ENCODE peak calls at places on chromosome 7, in five cellular contexts. J is GM12878, M is HepG2, O is IMR-90, L is K562. Q is an unnamed sample.

GRCh38 chr7:12623885-12624498 is 53.5 kb downstream of the SCIN start:
- DNase-seq in J (no peak), M (no peak), O (peak), L (peak), Q (peak)

GRCh38 chr7:46784746-46785145 is 797.2 kb downstream of the TNS3 start:
- DNase-seq in J (no peak), M (no peak), O (peak), L (no peak), Q (peak)

GRCh38 chr7:82633592-82633991 is 190.0 kb upstream of the CACNA2D1 start:
- DNase-seq in L (no peak), M (no peak), O (no peak), J (no peak), Q (no peak)

GRCh38 chr7:2520131-2520807 is 695 bp downstream of the LFNG start:
- DNase-seq in L (peak), J (no peak), M (no peak), O (no peak), Q (peak)

GRCh38 chr7:100632951-100633717 is 8.2 kb downstream of the TFR2 start:
- DNase-seq in J (no peak), M (no peak), O (peak), L (peak), Q (peak)

GRCh38 chr7:43612128-43612527 is 29.2 kb downstream of the STK17A start:
- DNase-seq in L (no peak), J (no peak), O (peak), M (no peak), Q (no peak)

GRCh38 chr7:158695726-158696452 is 8.7 kb downstream of the NCAPG2 start:
- DNase-seq in O (peak), M (peak), L (no peak), J (peak), Q (peak)

GRCh38 chr7:27189560-27190283 is 4.7 kb upstream of the HOXA11 start:
- DNase-seq in O (no peak), M (no peak), L (no peak), J (no peak), Q (no peak)

GRCh38 chr7:156091515-156092080 is 279.3 kb upstream of the SHH start:
- DNase-seq in M (no peak), L (no peak), J (no peak), O (no peak), Q (no peak)

GRCh38 chr7:139698879-139699278 is 78.9 kb downstream of the HIPK2 start:
- DNase-seq in M (no peak), O (no peak), J (no peak), L (no peak), Q (no peak)

GRCh38 chr7:115297651-115298050 is 375.8 kb downstream of the MDFIC start:
- DNase-seq in L (no peak), O (peak), M (no peak), J (no peak), Q (peak)

GRCh38 chr7:115293628-115294236 is 371.8 kb downstream of the MDFIC start:
- DNase-seq in L (no peak), J (no peak), O (peak), M (no peak), Q (no peak)

GRCh38 chr7:115300228-115300870 is 378.5 kb downstream of the MDFIC start:
- DNase-seq in J (no peak), M (no peak), O (peak), L (no peak), Q (peak)

DNA sequence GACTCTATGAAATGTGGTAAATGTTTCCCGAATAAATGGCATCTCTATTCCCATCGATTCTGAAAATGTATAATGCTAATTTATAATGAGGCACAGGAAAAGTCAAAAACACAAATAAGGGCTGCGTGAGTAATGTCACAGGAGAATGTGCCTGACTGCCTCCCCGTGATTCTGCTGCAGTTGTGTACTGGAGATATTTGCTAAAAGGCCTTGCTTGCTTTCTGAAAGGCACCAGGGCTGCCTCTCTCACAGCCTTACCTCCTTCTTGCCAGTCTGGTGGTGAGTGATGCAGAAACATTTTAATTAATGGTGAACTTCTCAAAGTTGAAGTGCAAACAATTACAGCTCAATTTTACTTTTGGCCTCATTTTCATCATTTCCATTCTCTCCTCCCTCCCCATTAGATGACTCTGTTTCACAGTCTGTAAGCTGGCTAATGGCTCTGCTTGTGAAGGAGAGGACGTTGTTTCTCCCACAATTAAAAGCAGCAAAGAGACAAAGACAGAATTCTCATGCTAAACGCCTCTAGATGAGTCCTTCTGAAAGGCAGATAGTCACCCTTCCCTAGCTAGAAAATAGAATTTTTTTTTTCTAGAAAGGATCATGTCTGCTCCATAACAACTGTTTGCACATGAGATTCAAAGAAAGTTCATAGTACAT is 377.6 kb downstream of the MDFIC start:
- DNase-seq in J (no peak), L (no peak), O (no peak), M (no peak), Q (no peak)
- H3K27ac ChIP-seq in J (no peak), L (no peak), O (peak), M (no peak), Q (no peak)

GRCh38 chr7:1225462-1226154 is 7.1 kb upstream of the UNCX start:
- DNase-seq in L (peak), O (no peak), M (no peak), J (no peak), Q (peak)
- TF ChIP-seq BHLHE40 in L (no peak), O (no peak), M (no peak), J (no peak), Q (no peak)

DNA sequence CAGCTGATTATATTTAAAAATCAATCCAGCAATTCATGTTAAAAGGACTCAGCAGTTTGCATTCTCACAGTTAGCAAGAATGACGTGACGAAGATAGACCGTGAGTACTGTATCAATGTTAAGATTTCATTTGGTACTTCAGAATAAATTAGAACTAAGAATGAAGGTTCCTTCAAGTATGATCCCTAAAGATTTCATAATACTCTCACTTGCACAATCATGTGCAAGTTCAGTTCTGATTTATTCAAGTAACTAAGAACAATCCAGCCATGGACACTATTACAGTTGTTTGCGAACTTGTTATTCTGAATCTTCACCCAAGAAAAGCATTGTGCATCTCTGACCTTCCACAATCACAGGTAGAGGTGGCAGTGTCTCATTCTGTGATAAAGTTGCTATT is 7.7 kb downstream of the RHEB start:
- DNase-seq in J (no peak), O (peak), M (no peak), L (no peak), Q (no peak)
- H3K27ac ChIP-seq in J (no peak), O (no peak), M (no peak), L (no peak), Q (no peak)

GRCh38 chr7:601573-602340 is 82.1 kb upstream of the PDGFA start:
- DNase-seq in J (peak), L (no peak), O (peak), M (no peak), Q (no peak)
- TF ChIP-seq BHLHE40 in J (peak), L (no peak), O (peak), M (no peak), Q (no peak)

GRCh38 chr7:13849528-13849892 is 140.0 kb downstream of the ETV1 start:
- DNase-seq in J (no peak), M (no peak), L (no peak), O (no peak), Q (no peak)
- H3K27ac ChIP-seq in J (no peak), M (no peak), L (peak), O (peak), Q (no peak)

GRCh38 chr7:105837765-105838241 is 38.6 kb downstream of the ATXN7L1 start:
- DNase-seq in J (no peak), M (no peak), O (no peak), L (no peak), Q (no peak)
- TF ChIP-seq BHLHE40 in J (no peak), M (no peak), O (no peak), L (no peak), Q (no peak)